ENCODE peak calls at places on chromosomes 2 and 18, in five cellular contexts. One of them, this sample, is unnamed.

GRCh38 chr2:132542953-132543569 is 126.5 kb downstream of the GPR39 start:
- DNase-seq in left ventricle myocardium inferior: no peak
- DNase-seq in left lung: no peak
- DNase-seq in breast epithelium: no peak
- DNase-seq in CD8-positive, alpha-beta memory T cell: no peak
- DNase-seq in this sample: no peak

GRCh38 chr2:128513416-128514283 is 195.0 kb upstream of the HS6ST1 start:
- DNase-seq in left ventricle myocardium inferior: peak; percentile 33
- DNase-seq in CD8-positive, alpha-beta memory T cell: no peak
- DNase-seq in breast epithelium: no peak
- DNase-seq in left lung: no peak
- DNase-seq in this sample: no peak

GRCh38 chr2:129469389-129469788 is 510.1 kb upstream of the RAB6C start:
- DNase-seq in left lung: no peak
- DNase-seq in left ventricle myocardium inferior: no peak
- DNase-seq in breast epithelium: no peak
- DNase-seq in CD8-positive, alpha-beta memory T cell: no peak
- DNase-seq in this sample: no peak

GRCh38 chr2:68100189-68100588 is 37.4 kb upstream of the C1D start:
- DNase-seq in CD8-positive, alpha-beta memory T cell: no peak
- DNase-seq in left lung: no peak
- DNase-seq in breast epithelium: no peak
- DNase-seq in left ventricle myocardium inferior: no peak
- DNase-seq in this sample: no peak

GRCh38 chr2:233417282-233417681 is 63.0 kb downstream of the DGKD start:
- DNase-seq in CD8-positive, alpha-beta memory T cell: no peak
- DNase-seq in left lung: no peak
- DNase-seq in breast epithelium: no peak
- DNase-seq in left ventricle myocardium inferior: no peak
- DNase-seq in this sample: no peak

GRCh38 chr2:12196495-12196894 is 450.1 kb downstream of the LPIN1 start:
- DNase-seq in left ventricle myocardium inferior: no peak
- DNase-seq in left lung: no peak
- DNase-seq in CD8-positive, alpha-beta memory T cell: no peak
- DNase-seq in breast epithelium: no peak
- DNase-seq in this sample: no peak

GRCh38 chr18:832085-832681 is 20.1 kb upstream of the YES1 start:
- DNase-seq in breast epithelium: no peak
- DNase-seq in left lung: peak; percentile 72
- DNase-seq in CD8-positive, alpha-beta memory T cell: no peak
- DNase-seq in left ventricle myocardium inferior: peak; percentile 17
- DNase-seq in this sample: no peak

GRCh38 chr2:234378440-234378839 is 118.4 kb downstream of the ARL4C start:
- DNase-seq in breast epithelium: no peak
- DNase-seq in left ventricle myocardium inferior: no peak
- DNase-seq in left lung: no peak
- DNase-seq in CD8-positive, alpha-beta memory T cell: no peak
- DNase-seq in this sample: no peak

GRCh38 chr18:28831476-28831875 is 654.5 kb upstream of the CDH2 start:
- DNase-seq in breast epithelium: no peak
- DNase-seq in CD8-positive, alpha-beta memory T cell: no peak
- DNase-seq in left lung: no peak
- DNase-seq in left ventricle myocardium inferior: no peak
- DNase-seq in this sample: no peak

DNA sequence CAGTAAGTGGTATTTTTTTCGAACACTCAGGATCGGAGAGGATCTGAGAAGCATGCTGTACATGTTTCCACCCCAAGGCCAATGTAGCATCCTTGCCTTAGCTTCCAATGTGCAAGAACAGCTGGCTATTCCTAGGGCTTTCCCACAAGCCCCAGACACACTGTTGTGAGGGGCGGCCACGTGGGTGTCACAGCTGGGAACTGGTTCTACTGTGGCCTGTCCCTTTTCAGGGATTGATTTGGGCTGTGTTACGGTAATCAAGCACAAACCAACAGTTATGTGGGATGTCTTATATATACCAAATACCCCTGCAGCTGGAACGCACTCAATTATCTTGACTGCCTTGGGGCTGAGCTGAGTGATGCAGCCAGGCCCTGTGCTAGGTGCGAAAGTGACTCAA is 116.3 kb upstream of the CXCR4 start:
- DNase-seq in left lung: no peak
- DNase-seq in left ventricle myocardium inferior: no peak
- DNase-seq in CD8-positive, alpha-beta memory T cell: no peak
- DNase-seq in breast epithelium: no peak
- DNase-seq in this sample: no peak
- H3K4me1 ChIP-seq in left lung: peaks cover 20% of the 10 kb centered on the region
- H3K4me1 ChIP-seq in left ventricle myocardium inferior: peaks cover 20% of the 10 kb centered on the region
- H3K4me1 ChIP-seq in CD8-positive, alpha-beta memory T cell: peaks cover 20% of the 10 kb centered on the region
- H3K4me1 ChIP-seq in breast epithelium: peaks cover 5% of the 10 kb centered on the region
- H3K4me1 ChIP-seq in this sample: peaks cover 38% of the 10 kb centered on the region

GRCh38 chr2:16615246-16615645 is 50.4 kb downstream of the CYRIA start:
- DNase-seq in left ventricle myocardium inferior: no peak
- DNase-seq in CD8-positive, alpha-beta memory T cell: no peak
- DNase-seq in left lung: no peak
- DNase-seq in breast epithelium: no peak
- DNase-seq in this sample: no peak

GRCh38 chr2:16619576-16620245 is 45.9 kb downstream of the CYRIA start:
- DNase-seq in CD8-positive, alpha-beta memory T cell: no peak
- DNase-seq in breast epithelium: no peak
- DNase-seq in left lung: no peak
- DNase-seq in left ventricle myocardium inferior: no peak
- DNase-seq in this sample: no peak

GRCh38 chr2:16615687-16616615 is 49.7 kb downstream of the CYRIA start:
- DNase-seq in breast epithelium: no peak
- DNase-seq in CD8-positive, alpha-beta memory T cell: no peak
- DNase-seq in left ventricle myocardium inferior: peak; percentile 50
- DNase-seq in left lung: no peak
- DNase-seq in this sample: no peak

GRCh38 chr2:16620590-16620989 is 45.0 kb downstream of the CYRIA start:
- DNase-seq in left ventricle myocardium inferior: no peak
- DNase-seq in CD8-positive, alpha-beta memory T cell: no peak
- DNase-seq in left lung: no peak
- DNase-seq in breast epithelium: no peak
- DNase-seq in this sample: no peak

DNA sequence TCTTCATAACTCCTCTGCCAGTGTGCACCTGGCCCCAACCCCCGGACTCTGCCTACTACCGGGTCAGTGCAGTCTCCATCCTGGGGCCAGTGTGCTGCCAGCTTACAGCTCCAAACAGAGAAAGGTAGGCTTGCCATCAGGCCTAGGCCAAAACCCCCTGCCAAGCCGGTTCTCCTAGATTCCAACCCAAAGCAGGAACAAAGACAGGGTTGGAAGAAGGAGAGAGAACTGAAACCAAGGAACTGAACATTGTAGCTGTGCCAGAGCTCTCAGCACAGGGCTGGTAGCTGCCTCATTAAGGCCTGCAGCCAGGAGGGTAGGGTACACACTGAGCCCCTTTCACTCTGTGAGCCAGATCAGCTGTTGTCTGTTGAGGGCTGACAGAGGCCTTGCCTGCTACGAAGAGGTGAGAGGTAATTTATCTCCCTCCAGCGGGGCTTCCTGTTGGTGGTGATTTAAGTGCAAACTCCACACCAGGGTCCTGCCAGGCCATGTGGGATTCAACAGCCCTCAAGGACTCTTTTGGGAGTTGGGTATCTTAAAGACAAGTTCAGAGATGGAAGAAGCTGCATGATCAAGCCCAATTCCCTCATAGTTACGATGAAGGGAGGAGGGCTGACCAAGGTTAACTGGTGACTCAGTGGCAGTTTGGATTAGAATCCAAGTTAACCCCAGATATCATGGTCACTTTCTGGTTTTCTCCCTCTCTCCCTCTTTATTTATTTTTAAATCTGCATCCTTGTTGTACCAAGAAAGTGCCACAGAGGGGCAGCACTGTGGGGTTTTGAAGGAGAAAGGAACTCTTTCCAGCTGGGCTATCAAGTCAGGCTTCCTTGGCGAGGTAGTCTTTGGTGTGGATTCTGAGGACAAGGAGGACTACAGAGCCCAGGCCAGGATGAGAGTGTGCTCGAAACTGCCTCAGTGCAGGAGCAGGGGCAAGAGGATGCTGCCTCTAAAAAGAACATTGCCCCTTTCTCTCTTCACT is 48.1 kb downstream of the CYRIA start:
- DNase-seq in left ventricle myocardium inferior: no peak
- DNase-seq in left lung: no peak
- DNase-seq in CD8-positive, alpha-beta memory T cell: no peak
- DNase-seq in breast epithelium: peak; percentile 88
- DNase-seq in this sample: no peak
- H3K4me1 ChIP-seq in left ventricle myocardium inferior: peaks cover 55% of the 10 kb centered on the region
- H3K4me1 ChIP-seq in left lung: peaks cover 56% of the 10 kb centered on the region
- H3K4me1 ChIP-seq in CD8-positive, alpha-beta memory T cell: peaks cover under 1% of the 10 kb centered on the region
- H3K4me1 ChIP-seq in breast epithelium: peaks cover 8% of the 10 kb centered on the region
- H3K4me1 ChIP-seq in this sample: peaks cover 11% of the 10 kb centered on the region

GRCh38 chr2:66461751-66462150 is 26.8 kb downstream of the MEIS1 start:
- DNase-seq in left lung: no peak
- DNase-seq in breast epithelium: no peak
- DNase-seq in CD8-positive, alpha-beta memory T cell: no peak
- DNase-seq in left ventricle myocardium inferior: no peak
- DNase-seq in this sample: no peak
- H3K4me1 ChIP-seq in left lung: peaks cover 7% of the 10 kb centered on the region
- H3K4me1 ChIP-seq in breast epithelium: no peaks in the 10 kb centered on the region
- H3K4me1 ChIP-seq in CD8-positive, alpha-beta memory T cell: no peaks in the 10 kb centered on the region
- H3K4me1 ChIP-seq in left ventricle myocardium inferior: peaks cover 68% of the 10 kb centered on the region
- H3K4me1 ChIP-seq in this sample: peaks cover 69% of the 10 kb centered on the region

DNA sequence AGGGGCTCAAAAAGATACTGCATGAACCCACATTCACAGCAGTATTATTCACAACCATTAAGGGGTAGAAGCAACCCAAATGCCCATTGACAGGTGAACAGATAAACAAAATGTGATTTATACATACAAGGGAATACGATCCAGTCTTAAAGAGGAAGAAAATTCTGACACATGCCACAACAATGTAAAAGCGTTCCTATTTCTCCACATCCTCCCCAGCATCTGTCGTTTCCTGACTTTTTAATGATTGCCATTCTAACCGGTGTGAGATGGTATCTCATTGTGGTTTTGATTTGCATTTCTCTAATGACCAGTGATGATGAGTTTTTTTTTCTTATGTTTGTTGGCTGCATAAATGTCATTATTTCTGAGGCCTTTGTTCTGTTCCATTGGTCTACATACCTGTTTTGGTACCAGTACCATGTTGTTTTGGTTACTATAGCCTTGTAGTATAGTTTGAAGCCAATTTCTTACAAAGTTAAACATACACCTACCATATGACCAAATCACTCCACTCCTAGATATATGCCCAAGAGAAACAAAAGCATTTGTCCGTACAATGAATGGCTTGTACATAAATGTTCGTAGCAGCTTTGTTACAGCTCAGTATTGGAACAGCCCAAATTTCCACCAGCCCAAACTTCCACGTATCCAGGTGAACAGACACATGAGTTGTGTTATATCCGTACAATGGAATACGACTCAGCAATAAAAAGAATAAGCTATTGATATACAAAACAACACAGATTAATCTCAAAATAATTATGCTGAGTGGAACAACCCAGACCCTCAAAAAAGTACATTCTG is 85.1 kb downstream of the TMEM131 start:
- DNase-seq in left lung: no peak
- DNase-seq in CD8-positive, alpha-beta memory T cell: no peak
- DNase-seq in left ventricle myocardium inferior: no peak
- DNase-seq in breast epithelium: no peak
- DNase-seq in this sample: no peak
- H3K4me1 ChIP-seq in left lung: peaks cover 22% of the 10 kb centered on the region
- H3K4me1 ChIP-seq in CD8-positive, alpha-beta memory T cell: no peaks in the 10 kb centered on the region
- H3K4me1 ChIP-seq in left ventricle myocardium inferior: peaks cover 41% of the 10 kb centered on the region
- H3K4me1 ChIP-seq in breast epithelium: no peaks in the 10 kb centered on the region
- H3K4me1 ChIP-seq in this sample: peaks cover 12% of the 10 kb centered on the region

GRCh38 chr2:207122914-207123744 is 42.6 kb downstream of the KLF7 start:
- DNase-seq in left lung: no peak
- DNase-seq in CD8-positive, alpha-beta memory T cell: no peak
- DNase-seq in breast epithelium: no peak
- DNase-seq in left ventricle myocardium inferior: no peak
- DNase-seq in this sample: no peak

GRCh38 chr2:207117668-207118067 is 48.1 kb downstream of the KLF7 start:
- DNase-seq in left ventricle myocardium inferior: no peak
- DNase-seq in breast epithelium: no peak
- DNase-seq in left lung: no peak
- DNase-seq in CD8-positive, alpha-beta memory T cell: no peak
- DNase-seq in this sample: no peak

GRCh38 chr2:207123776-207124391 is 41.9 kb downstream of the KLF7 start:
- DNase-seq in CD8-positive, alpha-beta memory T cell: no peak
- DNase-seq in breast epithelium: no peak
- DNase-seq in left ventricle myocardium inferior: no peak
- DNase-seq in left lung: no peak
- DNase-seq in this sample: no peak

GRCh38 chr2:207119048-207119447 is 46.7 kb downstream of the KLF7 start:
- DNase-seq in left ventricle myocardium inferior: no peak
- DNase-seq in CD8-positive, alpha-beta memory T cell: no peak
- DNase-seq in breast epithelium: no peak
- DNase-seq in left lung: no peak
- DNase-seq in this sample: no peak

GRCh38 chr2:207121784-207122183 is 44.0 kb downstream of the KLF7 start:
- DNase-seq in left lung: no peak
- DNase-seq in left ventricle myocardium inferior: peak; percentile 30
- DNase-seq in CD8-positive, alpha-beta memory T cell: no peak
- DNase-seq in breast epithelium: no peak
- DNase-seq in this sample: no peak
- H3K4me1 ChIP-seq in left lung: peaks cover 33% of the 10 kb centered on the region
- H3K4me1 ChIP-seq in left ventricle myocardium inferior: peaks cover 81% of the 10 kb centered on the region
- H3K4me1 ChIP-seq in CD8-positive, alpha-beta memory T cell: no peaks in the 10 kb centered on the region
- H3K4me1 ChIP-seq in breast epithelium: peaks cover 7% of the 10 kb centered on the region
- H3K4me1 ChIP-seq in this sample: no peaks in the 10 kb centered on the region

GRCh38 chr2:105376789-105377231 is 22.0 kb downstream of the FHL2 start:
- DNase-seq in left lung: no peak
- DNase-seq in breast epithelium: no peak
- DNase-seq in left ventricle myocardium inferior: no peak
- DNase-seq in CD8-positive, alpha-beta memory T cell: no peak
- DNase-seq in this sample: no peak

GRCh38 chr2:105378276-105378840 is 20.5 kb downstream of the FHL2 start:
- DNase-seq in left ventricle myocardium inferior: no peak
- DNase-seq in left lung: no peak
- DNase-seq in breast epithelium: no peak
- DNase-seq in CD8-positive, alpha-beta memory T cell: no peak
- DNase-seq in this sample: no peak

GRCh38 chr2:105376010-105376409 is 22.8 kb downstream of the FHL2 start:
- DNase-seq in left ventricle myocardium inferior: no peak
- DNase-seq in CD8-positive, alpha-beta memory T cell: no peak
- DNase-seq in breast epithelium: peak; percentile 64
- DNase-seq in left lung: no peak
- DNase-seq in this sample: no peak

GRCh38 chr2:105378921-105379383 is 19.9 kb downstream of the FHL2 start:
- DNase-seq in left lung: no peak
- DNase-seq in CD8-positive, alpha-beta memory T cell: no peak
- DNase-seq in left ventricle myocardium inferior: no peak
- DNase-seq in breast epithelium: no peak
- DNase-seq in this sample: no peak

GRCh38 chr2:105377871-105378270 is 21.0 kb downstream of the FHL2 start:
- DNase-seq in left lung: no peak
- DNase-seq in left ventricle myocardium inferior: no peak
- DNase-seq in CD8-positive, alpha-beta memory T cell: no peak
- DNase-seq in breast epithelium: no peak
- DNase-seq in this sample: no peak
- H3K4me1 ChIP-seq in left lung: peaks cover 14% of the 10 kb centered on the region
- H3K4me1 ChIP-seq in left ventricle myocardium inferior: peaks cover 99% of the 10 kb centered on the region
- H3K4me1 ChIP-seq in CD8-positive, alpha-beta memory T cell: peaks cover 9% of the 10 kb centered on the region
- H3K4me1 ChIP-seq in breast epithelium: no peaks in the 10 kb centered on the region
- H3K4me1 ChIP-seq in this sample: peaks cover 100% of the 10 kb centered on the region